ENCODE peak calls at places on chromosomes 4 and X, in six cellular contexts. I is astrocyte of the spinal cord, N is AG10803, Z is H54, D is AG09309, Q is midbrain. R is an unnamed sample.

GRCh38 chr4:26321326-26322276 is 787 bp downstream of the RBPJ start:
- DNase-seq in I (no peak), Z (no peak), N (peak; percentile 27), Q (peak; percentile 20), D (no peak), R (no peak)

GRCh38 chr4:87056884-87057283 is 122.1 kb downstream of the AFF1 start:
- DNase-seq in N (no peak), D (no peak), Q (no peak), I (no peak), Z (no peak), R (no peak)

GRCh38 chr4:98930311-98930865 is 1.5 kb upstream of the EIF4E start:
- DNase-seq in N (no peak), I (no peak), D (no peak), Q (no peak), Z (no peak), R (no peak)

GRCh38 chr4:74544655-74545361 is 99.9 kb downstream of the AREG start:
- DNase-seq in N (no peak), I (no peak), D (no peak), Z (no peak), Q (no peak), R (no peak)

GRCh38 chr4:29708473-29708872 is 1011.7 kb upstream of the PCDH7 start:
- DNase-seq in I (peak; percentile 13), Z (peak; percentile 5), N (no peak), Q (no peak), D (peak; percentile 41), R (no peak)

GRCh38 chrX:123186796-123187195 is 2.7 kb downstream of the GRIA3 start:
- DNase-seq in I (no peak), Q (no peak), D (no peak), N (peak; percentile 72), Z (no peak), R (no peak)

GRCh38 chr4:16124232-16124631 is 40.4 kb upstream of the PROM1 start:
- DNase-seq in N (no peak), D (no peak), Z (no peak), I (no peak), Q (no peak), R (no peak)

GRCh38 chrX:102950908-102951866 is 14.1 kb downstream of the RAB40AL start:
- DNase-seq in I (peak; percentile 54), N (peak; percentile 25), Z (no peak), D (no peak), Q (peak; percentile 43), R (no peak)

R was measured in GM12864.